ENCODE peak calls at places on chromosomes 11 and 22, in nine cellular contexts. E is NCI-H2081, S is HFFc6, O is fibroblast of mammary gland, U is astrocyte of the hippocampus, J is uterus, G is putamen, L is AG20443, A is kidney. K is an unnamed sample.

GRCh38 chr11:58562375-58562800 is 13.3 kb downstream of the LPXN start:
- DNase-seq in G (no peak), A (no peak), O (no peak), U (no peak), L (no peak), E (no peak), J (no peak), S (no peak), K (no peak)

GRCh38 chr11:45321031-45321595 is 35.0 kb upstream of the SYT13 start:
- DNase-seq in S (no peak), U (no peak), J (no peak), A (no peak), O (no peak), L (no peak), E (no peak), G (no peak), K (no peak)

GRCh38 chr22:23085785-23086184 is 15.5 kb downstream of the GNAZ start:
- DNase-seq in E (no peak), A (no peak), L (no peak), U (no peak), J (no peak), S (no peak), G (no peak), O (no peak), K (no peak)

GRCh38 chr11:71263391-71263790 is 11.0 kb upstream of the SHANK2 start:
- DNase-seq in G (no peak), J (no peak), A (no peak), L (peak; percentile 49), S (no peak), E (no peak), U (peak; percentile 29), O (no peak), K (no peak)

GRCh38 chr11:47355283-47356128 is 3.0 kb upstream of the MYBPC3 start:
- DNase-seq in J (peak; percentile 92), L (peak; percentile 93), A (peak; percentile 95), S (peak; percentile 86), E (peak; percentile 93), U (peak; percentile 96), O (peak; percentile 91), G (peak; percentile 88), K (peak; percentile 94)

GRCh38 chr22:48755332-48755949 is 1072.2 kb downstream of the BRD1 start:
- DNase-seq in U (no peak), S (no peak), G (no peak), O (no peak), L (peak; percentile 8), J (no peak), A (no peak), E (no peak), K (no peak)

GRCh38 chr11:95699631-95700470 is 89.7 kb downstream of the FAM76B start:
- DNase-seq in E (no peak), L (peak; percentile 28), G (peak; percentile 41), A (no peak), S (no peak), O (peak; percentile 61), J (no peak), U (no peak), K (peak; percentile 38)

GRCh38 chr11:66841861-66842260 is 1.4 kb upstream of the RCE1 start:
- DNase-seq in J (no peak), L (no peak), S (no peak), A (peak; percentile 67), E (no peak), G (no peak), U (no peak), O (no peak), K (no peak)

GRCh38 chr11:72138821-72139390 is 3.4 kb downstream of the FOLR3 start:
- DNase-seq in O (no peak), L (no peak), S (no peak), A (peak; percentile 83), E (no peak), G (no peak), J (no peak), U (no peak), K (no peak)

K was measured in cardiac fibroblast.